ENCODE peak calls at places on chromosome 1, in four cellular contexts. U, Z, X and L are unnamed samples.
A peak's percentile ranks its signal among the peaks of the same experiment; 100 is the strongest.

GRCh38 chr1:201883266-201883665 is 5.4 kb upstream of the SHISA4 start:
- DNase-seq in U (peak; percentile 32), Z (no peak), X (no peak), L (no peak)

GRCh38 chr1:202623075-202623474 is 87.2 kb downstream of the SYT2 start:
- DNase-seq in U (peak; percentile 57), Z (no peak), X (no peak), L (peak; percentile 43)

GRCh38 chr1:10415211-10415930 is 14.9 kb upstream of the CENPS start:
- DNase-seq in U (no peak), Z (peak; percentile 96), X (no peak), L (peak; percentile 76)

GRCh38 chr1:38246955-38247952 is 200.7 kb upstream of the POU3F1 start:
- DNase-seq in U (peak; percentile 17), Z (peak; percentile 75), X (no peak), L (no peak)

GRCh38 chr1:68046885-68047658 is 3.4 kb downstream of the DIRAS3 start:
- DNase-seq in U (no peak), Z (no peak), X (no peak), L (no peak)

GRCh38 chr1:82704966-82705365 is 904.2 kb downstream of the ADGRL2 start:
- DNase-seq in U (no peak), Z (no peak), X (no peak), L (no peak)

GRCh38 chr1:63917571-63918394 is 144.0 kb downstream of the ROR1 start:
- DNase-seq in U (no peak), Z (peak; percentile 17), X (no peak), L (peak; percentile 50)

GRCh38 chr1:248918126-248918525 is 12.1 kb downstream of the PGBD2 start:
- DNase-seq in U (no peak), Z (no peak), X (no peak), L (no peak)

GRCh38 chr1:235054961-235055360 is 73.7 kb downstream of the TOMM20 start:
- DNase-seq in U (no peak), Z (no peak), X (no peak), L (no peak)

GRCh38 chr1:28087614-28088167 is 719 bp downstream of the EYA3 start:
- DNase-seq in U (no peak), Z (peak; percentile 55), X (no peak), L (peak; percentile 35)

GRCh38 chr1:157364612-157365011 is 187.7 kb downstream of the FCRL5 start:
- DNase-seq in U (no peak), Z (no peak), X (no peak), L (no peak)

GRCh38 chr1:159339517-159339916 is 37.4 kb downstream of the FCER1A start:
- DNase-seq in U (no peak), Z (peak; percentile 6), X (no peak), L (no peak)

GRCh38 chr1:233114159-233114558 is 163.7 kb downstream of the NTPCR start:
- DNase-seq in U (no peak), Z (peak; percentile 13), X (no peak), L (no peak)

GRCh38 chr1:203754455-203754864 is 10.5 kb upstream of the LAX1 start:
- DNase-seq in U (no peak), Z (no peak), X (no peak), L (no peak)

GRCh38 chr1:221347706-221348105 is 394.2 kb downstream of the DUSP10 start:
- DNase-seq in U (no peak), Z (no peak), X (no peak), L (no peak)